ENCODE peak calls at places on chromosomes 5 and 9, in five cellular contexts. Z is lung, J is AG10803, S is HCT116, X is transverse colon. H is an unnamed sample.

GRCh38 chr5:179609834-179610108 is 13.7 kb downstream of the HNRNPH1 start:
- DNase-seq in Z (no peak), J (no peak), S (no peak), X (no peak), H (no peak)

GRCh38 chr9:93125331-93125894 is 8.6 kb downstream of the NINJ1 start:
- DNase-seq in Z (no peak), J (no peak), S (no peak), X (peak), H (no peak)

GRCh38 chr5:56277573-56277972 is 44.4 kb upstream of the ANKRD55 start:
- DNase-seq in Z (no peak), J (no peak), S (no peak), X (no peak), H (no peak)

GRCh38 chr9:121950441-121950840 is 142.7 kb downstream of the TTLL11 start:
- DNase-seq in Z (no peak), J (no peak), S (no peak), X (no peak), H (no peak)

GRCh38 chr5:57559110-57559635 is 76.6 kb upstream of the ACTBL2 start:
- DNase-seq in Z (no peak), J (no peak), S (no peak), X (no peak), H (no peak)

GRCh38 chr5:72093231-72093630 is 14.0 kb upstream of the MAP1B start:
- DNase-seq in Z (no peak), J (no peak), S (no peak), X (no peak), H (no peak)

GRCh38 chr9:129458155-129458661 is 162.7 kb downstream of the C9orf50 start:
- DNase-seq in Z (peak), J (no peak), S (no peak), X (peak), H (peak)

GRCh38 chr5:177269976-177270375 is 33.5 kb downstream of the RAB24 start:
- DNase-seq in Z (no peak), J (no peak), S (no peak), X (no peak), H (no peak)

GRCh38 chr9:14910178-14910805 is at the start of gene FREM1:
- DNase-seq in Z (no peak), J (no peak), S (no peak), X (peak), H (no peak)

GRCh38 chr5:179268399-179268952 is 76.8 kb downstream of the ADAMTS2 start:
- DNase-seq in Z (no peak), J (no peak), S (no peak), X (peak), H (peak)

GRCh38 chr9:130023147-130023787 is 19.7 kb downstream of the FNBP1 start:
- DNase-seq in Z (no peak), J (no peak), S (no peak), X (no peak), H (no peak)

DNA sequence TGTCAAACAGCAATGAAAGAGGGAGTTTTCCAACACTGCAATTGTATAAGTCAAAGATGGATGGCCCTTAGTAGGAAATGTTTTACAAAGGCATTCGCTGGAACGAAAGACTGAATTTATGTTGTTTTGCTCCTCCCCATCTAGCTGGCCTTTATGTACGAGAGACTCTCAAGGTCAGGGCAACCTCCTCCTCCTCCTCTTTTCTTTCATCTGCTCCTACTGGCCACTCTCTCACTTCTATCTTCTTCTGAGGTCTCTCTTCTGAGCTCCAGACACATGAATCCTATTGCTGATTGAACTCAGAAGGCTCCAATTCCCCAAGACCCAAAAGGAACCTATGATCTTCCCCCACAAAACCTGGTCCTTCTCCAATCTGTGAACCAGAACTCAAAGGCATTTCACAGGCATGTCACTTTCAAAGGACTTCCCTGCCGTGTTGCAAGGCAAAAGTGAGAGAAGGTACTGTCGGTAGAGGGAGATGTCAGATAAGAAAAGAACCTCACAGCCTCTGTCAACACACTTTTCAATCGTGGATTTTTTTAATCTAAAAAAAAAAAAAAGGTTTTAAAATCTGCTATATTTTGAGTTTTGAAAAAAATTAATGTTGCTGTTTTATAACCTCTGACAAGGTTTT is 28.5 kb upstream of the PUM3 start:
- DNase-seq in Z (no peak), J (peak), S (peak), X (no peak), H (no peak)
- TF ChIP-seq CTCF in Z (no peak), J (peak), S (no peak), X (no peak), H (peak)

GRCh38 chr9:87834357-87834756 is 48.3 kb upstream of the SPATA31E1 start:
- DNase-seq in Z (no peak), J (no peak), S (peak), X (no peak), H (no peak)
- TF ChIP-seq CTCF in Z (no peak), J (no peak), S (peak), X (no peak), H (no peak)

GRCh38 chr5:94181940-94182339 is 436.5 kb downstream of the KIAA0825 start:
- DNase-seq in Z (no peak), J (no peak), S (peak), X (no peak), H (no peak)
- TF ChIP-seq CTCF in Z (no peak), J (peak), S (peak), X (no peak), H (no peak)

DNA sequence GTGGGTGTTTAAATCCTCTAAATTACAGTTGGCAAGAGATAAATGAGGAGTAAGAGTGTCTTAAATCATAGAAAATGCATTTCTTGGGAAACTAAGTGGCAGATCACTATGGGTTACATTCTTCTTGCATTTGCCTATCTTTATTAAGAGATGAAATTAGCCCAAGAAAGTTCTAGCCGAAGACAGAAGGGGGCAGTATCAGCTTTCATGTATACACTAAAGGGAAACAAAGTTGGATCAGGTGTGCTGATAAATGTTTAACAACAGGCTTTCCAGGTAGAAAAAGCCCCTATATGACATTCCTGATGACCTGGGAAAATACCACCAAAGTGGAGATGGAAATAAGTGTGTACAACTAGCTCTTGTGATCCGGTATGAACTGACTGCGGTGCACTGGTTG is 81.9 kb upstream of the TLR4 start:
- DNase-seq in Z (no peak), J (no peak), S (no peak), X (no peak), H (no peak)
- TF ChIP-seq CTCF in Z (no peak), J (no peak), S (no peak), X (no peak), H (no peak)

H was measured in natural killer cell.